ENCODE peak calls at places on chromosomes 11 and 22, in four cellular contexts. T is stomach, X is PC-3, E is left ventricle myocardium inferior. L is an unnamed sample. For H3K36me3 and H3K4me1, the result is how much of the 10 kb centered on the place peaks cover.

GRCh38 chr11:114571712-114572111 is 12.0 kb upstream of the NXPE1 start:
- DNase-seq in T (no peak), X (no peak), E (no peak), L (no peak)

GRCh38 chr11:61923166-61924015 is 6.0 kb upstream of the RAB3IL1 start:
- DNase-seq in T (peak), X (no peak), E (peak), L (peak)

GRCh38 chr11:121634889-121635288 is 182.1 kb upstream of the SORL1-AS1 start:
- DNase-seq in T (no peak), X (peak), E (no peak), L (peak)

GRCh38 chr11:95922536-95923440 is 1.1 kb downstream of the MTMR2 start:
- DNase-seq in T (no peak), X (peak), E (no peak), L (peak)

GRCh38 chr11:121113611-121114010 is 12.6 kb downstream of the TECTA start:
- DNase-seq in T (no peak), X (no peak), E (no peak), L (no peak)

GRCh38 chr22:25741692-25742626 is at the start of gene MYO18B:
- DNase-seq in T (no peak), X (no peak), E (peak), L (peak)

GRCh38 chr22:33565580-33565995 is 354.7 kb downstream of the LARGE1 start:
- DNase-seq in T (no peak), X (no peak), E (peak), L (no peak)

GRCh38 chr22:30305519-30305905 is 16.2 kb upstream of the CASTOR1 start:
- DNase-seq in T (peak), X (no peak), E (peak), L (peak)

GRCh38 chr11:121582296-121582695 is 129.5 kb upstream of the SORL1-AS1 start:
- DNase-seq in T (no peak), X (no peak), E (no peak), L (no peak)

GRCh38 chr11:16771350-16772140 is 33.1 kb downstream of the C11orf58 start:
- DNase-seq in T (no peak), X (no peak), E (no peak), L (no peak)

GRCh38 chr11:123457187-123457770 is 27.2 kb downstream of the GRAMD1B start:
- DNase-seq in T (no peak), X (no peak), E (no peak), L (no peak)

GRCh38 chr22:36332623-36333331 is 55.0 kb downstream of the MYH9 start:
- DNase-seq in T (peak), X (peak), E (no peak), L (peak)

DNA sequence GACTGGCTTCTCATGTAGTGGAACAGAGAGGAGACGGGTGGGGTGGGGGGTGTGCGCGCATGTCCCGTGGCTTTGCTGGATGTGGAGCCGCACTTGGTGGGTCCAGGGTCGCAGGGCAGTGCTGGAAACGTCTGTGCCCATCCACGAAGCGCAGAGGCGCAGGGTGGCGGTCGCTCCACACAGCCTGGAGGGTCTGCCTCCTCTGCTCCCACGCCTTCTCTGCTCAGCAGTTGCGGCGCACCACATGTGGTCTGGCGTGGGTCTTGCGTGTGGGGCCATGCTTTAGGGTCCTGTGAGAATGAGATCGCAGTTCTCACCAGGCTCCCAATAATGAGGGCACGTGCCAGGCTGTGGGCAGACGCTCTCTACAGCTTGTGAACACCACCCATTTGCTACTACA is 50.7 kb downstream of the MUC6 start:
- DNase-seq in T (no peak), X (no peak), E (no peak), L (no peak)
- H3K36me3 ChIP-seq in T (half or more), X (under half), E (half or more), L (under half)

GRCh38 chr22:44639891-44640617 is 62.0 kb upstream of the PRR5 start:
- DNase-seq in T (no peak), X (no peak), E (no peak), L (no peak)
- H3K4me1 ChIP-seq in T (under half), X (under half), E (under half), L (under half)

GRCh38 chr11:2987881-2988280 is 4.2 kb downstream of the NAP1L4 start:
- DNase-seq in T (no peak), X (no peak), E (no peak), L (no peak)
- H3K4me3 ChIP-seq in T (peak), X (peak), E (no peak), L (no peak)

GRCh38 chr11:106088896-106089295 is 11.4 kb downstream of the AASDHPPT start:
- DNase-seq in T (no peak), X (peak), E (no peak), L (no peak)

GRCh38 chr11:106086135-106086534 is 8.7 kb downstream of the AASDHPPT start:
- DNase-seq in T (no peak), X (no peak), E (no peak), L (no peak)

GRCh38 chr11:106086850-106087249 is 9.4 kb downstream of the AASDHPPT start:
- DNase-seq in T (no peak), X (no peak), E (no peak), L (no peak)

GRCh38 chr11:106091480-106092123 is 14.1 kb downstream of the AASDHPPT start:
- DNase-seq in T (no peak), X (peak), E (no peak), L (no peak)

DNA sequence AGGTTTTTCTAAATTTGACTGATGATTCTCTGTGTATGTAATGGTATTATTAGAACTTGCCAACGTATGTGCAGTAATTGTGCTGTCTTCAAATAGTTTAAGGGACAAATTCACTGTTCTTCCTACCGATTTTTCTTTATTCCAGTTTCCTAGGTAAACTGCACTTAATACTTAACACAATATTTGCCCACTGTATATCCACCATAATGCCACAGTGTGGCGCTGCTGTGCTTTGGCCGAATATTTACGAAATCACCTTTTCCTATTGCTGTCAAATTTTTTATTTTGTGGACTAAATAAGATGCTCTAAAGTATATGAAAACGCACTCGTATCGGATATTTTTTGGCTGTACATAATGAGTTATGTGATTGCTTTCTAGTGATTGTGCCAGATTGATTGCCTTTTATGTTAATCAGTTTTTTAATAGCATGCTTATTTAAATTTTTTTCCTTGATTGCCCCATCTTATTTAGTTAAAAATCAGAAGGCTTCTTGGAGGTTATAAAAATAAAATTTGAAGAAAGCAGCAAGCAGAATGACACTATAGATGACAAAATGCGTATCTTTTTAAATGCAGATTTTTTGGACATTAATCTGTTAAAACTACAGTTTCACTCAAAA is 10.5 kb downstream of the AASDHPPT start:
- DNase-seq in T (peak), X (peak), E (peak), L (peak)
- H3K36me3 ChIP-seq in T (under half), X (under half), E (under half), L (under half)

GRCh38 chr11:20013346-20014066 is 146.8 kb downstream of the DBX1 start:
- DNase-seq in T (no peak), X (peak), E (peak), L (peak)
- H3K4me1 ChIP-seq in T (under half), X (under half), E (under half), L (half or more)

GRCh38 chr11:70662691-70663098 is 264.4 kb downstream of the CTTN start:
- DNase-seq in T (no peak), X (no peak), E (no peak), L (no peak)
- H3K4me3 ChIP-seq in T (no peak), X (no peak), E (peak), L (no peak)

GRCh38 chr22:20951151-20951931 is 15.7 kb upstream of the AIFM3 start:
- DNase-seq in T (no peak), X (no peak), E (no peak), L (no peak)

GRCh38 chr22:20953342-20953608 is 13.8 kb upstream of the AIFM3 start:
- DNase-seq in T (no peak), X (no peak), E (no peak), L (no peak)

GRCh38 chr22:20952544-20953341 is 14.3 kb upstream of the AIFM3 start:
- DNase-seq in T (no peak), X (no peak), E (no peak), L (no peak)

GRCh38 chr22:20953668-20954500 is 13.2 kb upstream of the AIFM3 start:
- DNase-seq in T (no peak), X (no peak), E (no peak), L (no peak)

GRCh38 chr22:20951932-20952380 is 15.1 kb upstream of the AIFM3 start:
- DNase-seq in T (no peak), X (no peak), E (no peak), L (no peak)
- H3K36me3 ChIP-seq in T (half or more), X (under half), E (under half), L (under half)

GRCh38 chr11:12127206-12127898 is 17.0 kb downstream of the MICAL2 start:
- DNase-seq in T (no peak), X (no peak), E (no peak), L (no peak)
- H3K4me1 ChIP-seq in T (under half), X (half or more), E (half or more), L (under half)

DNA sequence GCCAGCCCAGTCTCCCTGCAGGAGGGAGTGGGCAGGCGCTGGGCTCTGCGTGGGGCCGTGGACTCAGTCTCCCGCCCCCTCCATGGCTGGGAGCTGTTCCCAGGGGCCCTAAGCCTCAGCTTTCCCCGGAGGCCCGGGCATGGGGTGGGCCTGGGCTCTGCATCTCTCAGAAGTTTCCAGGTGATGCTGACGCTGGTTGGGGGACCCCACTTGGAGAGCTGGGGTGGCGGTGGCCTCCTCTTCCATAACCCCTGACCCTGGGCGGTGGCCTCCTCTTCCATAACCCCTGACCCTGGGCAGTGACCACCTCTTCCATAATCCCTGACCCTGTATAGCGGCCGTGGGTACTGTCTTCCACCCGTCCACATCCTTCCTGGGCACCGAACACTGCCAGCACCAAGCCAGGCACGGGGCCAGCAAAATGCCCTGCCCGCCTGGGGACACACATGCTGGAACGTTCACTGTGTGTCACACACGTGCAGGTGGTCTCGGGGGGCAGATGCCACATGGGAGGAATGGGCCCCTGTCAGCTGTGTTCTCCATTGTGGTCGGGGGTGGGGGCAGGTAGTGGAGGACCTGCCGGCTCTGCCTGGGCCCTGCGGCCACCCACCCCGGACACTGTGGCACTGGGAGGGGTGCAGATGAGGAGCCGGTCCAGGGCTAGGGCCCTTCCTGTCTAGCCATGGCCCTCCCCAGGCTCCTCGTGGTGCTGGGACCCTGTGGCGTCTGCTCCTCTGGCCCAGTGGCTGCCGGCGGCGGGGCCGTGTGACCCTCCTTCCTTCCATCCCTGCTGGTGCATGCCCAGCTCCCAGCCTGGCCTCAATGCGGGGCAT is 10.7 kb downstream of the BRSK2 start:
- DNase-seq in T (no peak), X (no peak), E (no peak), L (no peak)
- H3K4me3 ChIP-seq in T (no peak), X (no peak), E (no peak), L (no peak)

DNA sequence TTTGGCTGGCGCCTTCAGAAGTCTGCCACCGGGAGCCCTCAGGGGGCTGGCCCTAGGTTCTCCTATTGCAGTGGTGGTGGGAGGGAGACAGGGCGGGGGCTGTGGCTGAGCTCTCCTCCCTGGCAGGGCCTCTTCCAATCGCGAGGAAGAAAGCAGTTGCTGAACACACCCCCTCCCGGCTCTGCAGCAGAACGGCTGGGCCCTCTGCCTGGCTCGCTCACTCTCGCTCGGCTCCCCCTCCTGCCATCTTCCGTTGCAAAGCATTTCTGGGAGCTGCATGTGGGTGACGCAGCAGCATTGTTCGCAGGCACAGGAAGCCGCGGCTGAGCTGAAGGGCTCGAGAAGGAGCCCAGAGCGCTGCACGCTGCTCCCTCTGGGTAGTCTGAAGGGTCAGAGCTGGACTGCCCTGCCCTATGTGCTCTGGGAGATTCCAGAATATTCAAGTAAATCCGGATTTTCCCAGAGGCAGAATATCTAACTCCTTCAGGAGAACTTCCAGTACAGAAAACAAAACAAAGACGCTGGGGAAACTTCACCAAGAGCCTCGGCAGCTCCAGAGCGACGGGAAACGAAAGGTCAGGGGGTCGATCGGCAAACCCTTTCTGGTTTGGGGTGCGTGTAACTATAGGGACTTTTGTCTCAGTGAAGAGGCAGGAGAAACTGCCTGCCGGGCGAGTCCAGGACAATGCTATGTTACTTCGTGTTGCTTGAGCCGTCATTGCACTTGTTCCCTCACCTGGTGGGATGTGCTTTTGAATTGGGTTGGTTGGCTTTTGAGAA is 26.3 kb upstream of the GRK2 start:
- DNase-seq in T (peak), X (peak), E (peak), L (peak)
- H3K36me3 ChIP-seq in T (under half), X (under half), E (under half), L (under half)